ENCODE peak calls at places on chromosomes 3 and 15, in five cellular contexts. One of them, this sample, is unnamed.

GRCh38 chr3:124950026-124950425 is 15.5 kb upstream of the MUC13 start:
- DNase-seq in stimulated activated CD4-positive, alpha-beta T cell treated with anti-CD3 and anti-CD28 coated beads, Interleukin-4, amount 100 ng/mL, for 1 hour: no peak
- DNase-seq in stimulated activated naive B cell treated with anti-CD40 and anti-IgM and Interleukin-4, amounts not matched to agents 10 μg/mL and 1 μg/mL and 100 μg/mL, for 72 hours: no peak
- DNase-seq in endothelial cell: no peak
- DNase-seq in fibroblast of gingiva: peak
- DNase-seq in this sample: no peak

GRCh38 chr3:126307083-126307482 is 50.1 kb downstream of the KLF15 start:
- DNase-seq in endothelial cell: no peak
- DNase-seq in fibroblast of gingiva: no peak
- DNase-seq in stimulated activated CD4-positive, alpha-beta T cell treated with anti-CD3 and anti-CD28 coated beads, Interleukin-4, amount 100 ng/mL, for 1 hour: no peak
- DNase-seq in stimulated activated naive B cell treated with anti-CD40 and anti-IgM and Interleukin-4, amounts not matched to agents 10 μg/mL and 1 μg/mL and 100 μg/mL, for 72 hours: no peak
- DNase-seq in this sample: no peak

GRCh38 chr3:52714335-52715302 is 8.7 kb downstream of the SPCS1 start:
- DNase-seq in fibroblast of gingiva: no peak
- DNase-seq in stimulated activated CD4-positive, alpha-beta T cell treated with anti-CD3 and anti-CD28 coated beads, Interleukin-4, amount 100 ng/mL, for 1 hour: no peak
- DNase-seq in endothelial cell: peak
- DNase-seq in stimulated activated naive B cell treated with anti-CD40 and anti-IgM and Interleukin-4, amounts not matched to agents 10 μg/mL and 1 μg/mL and 100 μg/mL, for 72 hours: no peak
- DNase-seq in this sample: no peak

GRCh38 chr15:57003418-57003817 is 85.0 kb downstream of the TCF12 start:
- DNase-seq in stimulated activated naive B cell treated with anti-CD40 and anti-IgM and Interleukin-4, amounts not matched to agents 10 μg/mL and 1 μg/mL and 100 μg/mL, for 72 hours: no peak
- DNase-seq in stimulated activated CD4-positive, alpha-beta T cell treated with anti-CD3 and anti-CD28 coated beads, Interleukin-4, amount 100 ng/mL, for 1 hour: no peak
- DNase-seq in endothelial cell: no peak
- DNase-seq in fibroblast of gingiva: peak
- DNase-seq in this sample: no peak

GRCh38 chr3:156483426-156483825 is 71.5 kb downstream of the SSR3 start:
- DNase-seq in stimulated activated CD4-positive, alpha-beta T cell treated with anti-CD3 and anti-CD28 coated beads, Interleukin-4, amount 100 ng/mL, for 1 hour: no peak
- DNase-seq in stimulated activated naive B cell treated with anti-CD40 and anti-IgM and Interleukin-4, amounts not matched to agents 10 μg/mL and 1 μg/mL and 100 μg/mL, for 72 hours: no peak
- DNase-seq in fibroblast of gingiva: peak
- DNase-seq in endothelial cell: no peak
- DNase-seq in this sample: peak

GRCh38 chr3:17136251-17136721 is 251.5 kb downstream of the PLCL2 start:
- DNase-seq in stimulated activated naive B cell treated with anti-CD40 and anti-IgM and Interleukin-4, amounts not matched to agents 10 μg/mL and 1 μg/mL and 100 μg/mL, for 72 hours: no peak
- DNase-seq in endothelial cell: no peak
- DNase-seq in fibroblast of gingiva: no peak
- DNase-seq in stimulated activated CD4-positive, alpha-beta T cell treated with anti-CD3 and anti-CD28 coated beads, Interleukin-4, amount 100 ng/mL, for 1 hour: no peak
- DNase-seq in this sample: no peak

GRCh38 chr3:165545059-165545458 is 292.2 kb downstream of the BCHE start:
- DNase-seq in fibroblast of gingiva: no peak
- DNase-seq in stimulated activated CD4-positive, alpha-beta T cell treated with anti-CD3 and anti-CD28 coated beads, Interleukin-4, amount 100 ng/mL, for 1 hour: no peak
- DNase-seq in stimulated activated naive B cell treated with anti-CD40 and anti-IgM and Interleukin-4, amounts not matched to agents 10 μg/mL and 1 μg/mL and 100 μg/mL, for 72 hours: no peak
- DNase-seq in endothelial cell: no peak
- DNase-seq in this sample: no peak

GRCh38 chr3:58594117-58594516 is 16.9 kb upstream of the FAM107A start:
- DNase-seq in stimulated activated naive B cell treated with anti-CD40 and anti-IgM and Interleukin-4, amounts not matched to agents 10 μg/mL and 1 μg/mL and 100 μg/mL, for 72 hours: no peak
- DNase-seq in fibroblast of gingiva: no peak
- DNase-seq in endothelial cell: no peak
- DNase-seq in stimulated activated CD4-positive, alpha-beta T cell treated with anti-CD3 and anti-CD28 coated beads, Interleukin-4, amount 100 ng/mL, for 1 hour: no peak
- DNase-seq in this sample: no peak

GRCh38 chr3:149393355-149394165 is 16.1 kb upstream of the TM4SF1 start:
- DNase-seq in endothelial cell: peak
- DNase-seq in stimulated activated CD4-positive, alpha-beta T cell treated with anti-CD3 and anti-CD28 coated beads, Interleukin-4, amount 100 ng/mL, for 1 hour: peak
- DNase-seq in stimulated activated naive B cell treated with anti-CD40 and anti-IgM and Interleukin-4, amounts not matched to agents 10 μg/mL and 1 μg/mL and 100 μg/mL, for 72 hours: no peak
- DNase-seq in fibroblast of gingiva: peak
- DNase-seq in this sample: peak

GRCh38 chr3:16665282-16665741 is 60.1 kb upstream of the DAZL start:
- DNase-seq in stimulated activated CD4-positive, alpha-beta T cell treated with anti-CD3 and anti-CD28 coated beads, Interleukin-4, amount 100 ng/mL, for 1 hour: no peak
- DNase-seq in stimulated activated naive B cell treated with anti-CD40 and anti-IgM and Interleukin-4, amounts not matched to agents 10 μg/mL and 1 μg/mL and 100 μg/mL, for 72 hours: no peak
- DNase-seq in fibroblast of gingiva: peak
- DNase-seq in endothelial cell: no peak
- DNase-seq in this sample: peak

GRCh38 chr3:56799251-56799882 is 2.4 kb downstream of the ARHGEF3 start:
- DNase-seq in endothelial cell: no peak
- DNase-seq in stimulated activated naive B cell treated with anti-CD40 and anti-IgM and Interleukin-4, amounts not matched to agents 10 μg/mL and 1 μg/mL and 100 μg/mL, for 72 hours: no peak
- DNase-seq in fibroblast of gingiva: peak
- DNase-seq in stimulated activated CD4-positive, alpha-beta T cell treated with anti-CD3 and anti-CD28 coated beads, Interleukin-4, amount 100 ng/mL, for 1 hour: no peak
- DNase-seq in this sample: peak

GRCh38 chr3:194494951-194495374 is 8.2 kb upstream of the ATP13A3 start:
- DNase-seq in fibroblast of gingiva: peak
- DNase-seq in stimulated activated CD4-positive, alpha-beta T cell treated with anti-CD3 and anti-CD28 coated beads, Interleukin-4, amount 100 ng/mL, for 1 hour: no peak
- DNase-seq in stimulated activated naive B cell treated with anti-CD40 and anti-IgM and Interleukin-4, amounts not matched to agents 10 μg/mL and 1 μg/mL and 100 μg/mL, for 72 hours: no peak
- DNase-seq in endothelial cell: no peak
- DNase-seq in this sample: no peak

GRCh38 chr3:150922611-150923010 is 17.4 kb upstream of the MINDY4B start:
- DNase-seq in stimulated activated naive B cell treated with anti-CD40 and anti-IgM and Interleukin-4, amounts not matched to agents 10 μg/mL and 1 μg/mL and 100 μg/mL, for 72 hours: no peak
- DNase-seq in stimulated activated CD4-positive, alpha-beta T cell treated with anti-CD3 and anti-CD28 coated beads, Interleukin-4, amount 100 ng/mL, for 1 hour: no peak
- DNase-seq in endothelial cell: no peak
- DNase-seq in fibroblast of gingiva: no peak
- DNase-seq in this sample: peak

GRCh38 chr15:80031841-80032240 is 27.6 kb upstream of the ZFAND6 start:
- DNase-seq in stimulated activated CD4-positive, alpha-beta T cell treated with anti-CD3 and anti-CD28 coated beads, Interleukin-4, amount 100 ng/mL, for 1 hour: no peak
- DNase-seq in fibroblast of gingiva: no peak
- DNase-seq in endothelial cell: no peak
- DNase-seq in stimulated activated naive B cell treated with anti-CD40 and anti-IgM and Interleukin-4, amounts not matched to agents 10 μg/mL and 1 μg/mL and 100 μg/mL, for 72 hours: no peak
- DNase-seq in this sample: peak

GRCh38 chr3:186569779-186570095 is 783 bp upstream of the DNAJB11 start:
- DNase-seq in endothelial cell: no peak
- DNase-seq in stimulated activated naive B cell treated with anti-CD40 and anti-IgM and Interleukin-4, amounts not matched to agents 10 μg/mL and 1 μg/mL and 100 μg/mL, for 72 hours: no peak
- DNase-seq in stimulated activated CD4-positive, alpha-beta T cell treated with anti-CD3 and anti-CD28 coated beads, Interleukin-4, amount 100 ng/mL, for 1 hour: no peak
- DNase-seq in fibroblast of gingiva: no peak
- DNase-seq in this sample: no peak

GRCh38 chr3:72161870-72162617 is 377.1 kb upstream of the PROK2 start:
- DNase-seq in endothelial cell: no peak
- DNase-seq in stimulated activated naive B cell treated with anti-CD40 and anti-IgM and Interleukin-4, amounts not matched to agents 10 μg/mL and 1 μg/mL and 100 μg/mL, for 72 hours: no peak
- DNase-seq in stimulated activated CD4-positive, alpha-beta T cell treated with anti-CD3 and anti-CD28 coated beads, Interleukin-4, amount 100 ng/mL, for 1 hour: no peak
- DNase-seq in fibroblast of gingiva: no peak
- DNase-seq in this sample: no peak

GRCh38 chr3:76361010-76361409 is 575.7 kb upstream of the ZNF717 start:
- DNase-seq in fibroblast of gingiva: no peak
- DNase-seq in stimulated activated naive B cell treated with anti-CD40 and anti-IgM and Interleukin-4, amounts not matched to agents 10 μg/mL and 1 μg/mL and 100 μg/mL, for 72 hours: no peak
- DNase-seq in endothelial cell: no peak
- DNase-seq in stimulated activated CD4-positive, alpha-beta T cell treated with anti-CD3 and anti-CD28 coated beads, Interleukin-4, amount 100 ng/mL, for 1 hour: no peak
- DNase-seq in this sample: no peak

GRCh38 chr15:61115241-61115640 is 113.9 kb downstream of the RORA start:
- DNase-seq in endothelial cell: no peak
- DNase-seq in stimulated activated naive B cell treated with anti-CD40 and anti-IgM and Interleukin-4, amounts not matched to agents 10 μg/mL and 1 μg/mL and 100 μg/mL, for 72 hours: no peak
- DNase-seq in fibroblast of gingiva: peak
- DNase-seq in stimulated activated CD4-positive, alpha-beta T cell treated with anti-CD3 and anti-CD28 coated beads, Interleukin-4, amount 100 ng/mL, for 1 hour: no peak
- DNase-seq in this sample: no peak

GRCh38 chr15:74669627-74670026 is 26.2 kb downstream of the EDC3 start:
- DNase-seq in stimulated activated CD4-positive, alpha-beta T cell treated with anti-CD3 and anti-CD28 coated beads, Interleukin-4, amount 100 ng/mL, for 1 hour: no peak
- DNase-seq in endothelial cell: no peak
- DNase-seq in fibroblast of gingiva: no peak
- DNase-seq in stimulated activated naive B cell treated with anti-CD40 and anti-IgM and Interleukin-4, amounts not matched to agents 10 μg/mL and 1 μg/mL and 100 μg/mL, for 72 hours: no peak
- DNase-seq in this sample: no peak

GRCh38 chr3:195769551-195769950 is 42.2 kb downstream of the MUC4 start:
- DNase-seq in stimulated activated naive B cell treated with anti-CD40 and anti-IgM and Interleukin-4, amounts not matched to agents 10 μg/mL and 1 μg/mL and 100 μg/mL, for 72 hours: no peak
- DNase-seq in fibroblast of gingiva: no peak
- DNase-seq in endothelial cell: no peak
- DNase-seq in stimulated activated CD4-positive, alpha-beta T cell treated with anti-CD3 and anti-CD28 coated beads, Interleukin-4, amount 100 ng/mL, for 1 hour: no peak
- DNase-seq in this sample: no peak

GRCh38 chr3:62874398-62875102 is 666 bp downstream of the CADPS start:
- DNase-seq in endothelial cell: no peak
- DNase-seq in fibroblast of gingiva: no peak
- DNase-seq in stimulated activated naive B cell treated with anti-CD40 and anti-IgM and Interleukin-4, amounts not matched to agents 10 μg/mL and 1 μg/mL and 100 μg/mL, for 72 hours: no peak
- DNase-seq in stimulated activated CD4-positive, alpha-beta T cell treated with anti-CD3 and anti-CD28 coated beads, Interleukin-4, amount 100 ng/mL, for 1 hour: no peak
- DNase-seq in this sample: no peak

GRCh38 chr3:112568642-112569041 is 6.8 kb downstream of the SLC35A5 start:
- DNase-seq in stimulated activated CD4-positive, alpha-beta T cell treated with anti-CD3 and anti-CD28 coated beads, Interleukin-4, amount 100 ng/mL, for 1 hour: no peak
- DNase-seq in fibroblast of gingiva: no peak
- DNase-seq in endothelial cell: no peak
- DNase-seq in stimulated activated naive B cell treated with anti-CD40 and anti-IgM and Interleukin-4, amounts not matched to agents 10 μg/mL and 1 μg/mL and 100 μg/mL, for 72 hours: no peak
- DNase-seq in this sample: no peak

GRCh38 chr15:89171136-89172072 is 50.0 kb downstream of the RLBP1 start:
- DNase-seq in endothelial cell: peak
- DNase-seq in stimulated activated naive B cell treated with anti-CD40 and anti-IgM and Interleukin-4, amounts not matched to agents 10 μg/mL and 1 μg/mL and 100 μg/mL, for 72 hours: no peak
- DNase-seq in fibroblast of gingiva: peak
- DNase-seq in stimulated activated CD4-positive, alpha-beta T cell treated with anti-CD3 and anti-CD28 coated beads, Interleukin-4, amount 100 ng/mL, for 1 hour: peak
- DNase-seq in this sample: peak

GRCh38 chr15:32704343-32705076 is 13.3 kb upstream of the GREM1 start:
- DNase-seq in stimulated activated CD4-positive, alpha-beta T cell treated with anti-CD3 and anti-CD28 coated beads, Interleukin-4, amount 100 ng/mL, for 1 hour: no peak
- DNase-seq in endothelial cell: no peak
- DNase-seq in fibroblast of gingiva: peak
- DNase-seq in stimulated activated naive B cell treated with anti-CD40 and anti-IgM and Interleukin-4, amounts not matched to agents 10 μg/mL and 1 μg/mL and 100 μg/mL, for 72 hours: no peak
- DNase-seq in this sample: no peak

GRCh38 chr3:156307704-156308103 is 187.3 kb downstream of the KCNAB1 start:
- DNase-seq in stimulated activated CD4-positive, alpha-beta T cell treated with anti-CD3 and anti-CD28 coated beads, Interleukin-4, amount 100 ng/mL, for 1 hour: no peak
- DNase-seq in endothelial cell: no peak
- DNase-seq in fibroblast of gingiva: peak
- DNase-seq in stimulated activated naive B cell treated with anti-CD40 and anti-IgM and Interleukin-4, amounts not matched to agents 10 μg/mL and 1 μg/mL and 100 μg/mL, for 72 hours: no peak
- DNase-seq in this sample: no peak

GRCh38 chr15:65639509-65639908 is 17.8 kb downstream of the SLC24A1 start:
- DNase-seq in endothelial cell: no peak
- DNase-seq in stimulated activated CD4-positive, alpha-beta T cell treated with anti-CD3 and anti-CD28 coated beads, Interleukin-4, amount 100 ng/mL, for 1 hour: no peak
- DNase-seq in fibroblast of gingiva: no peak
- DNase-seq in stimulated activated naive B cell treated with anti-CD40 and anti-IgM and Interleukin-4, amounts not matched to agents 10 μg/mL and 1 μg/mL and 100 μg/mL, for 72 hours: no peak
- DNase-seq in this sample: no peak

This sample was measured in trophoblast cell.